ENCODE peak calls at places on chromosomes 4 and X, in five cellular contexts. W is right atrium auricular region, E is uterus, X is brain microvascular endothelial cell, F is tibial nerve. R is an unnamed sample.

GRCh38 chr4:56613101-56613862 is 67.8 kb downstream of the HOPX start:
- DNase-seq in W (no peak), E (no peak), X (peak; percentile 56), F (no peak), R (peak; percentile 85)

GRCh38 chr4:964346-965025 is 8.9 kb downstream of the DGKQ start:
- DNase-seq in W (no peak), E (no peak), X (no peak), F (no peak), R (no peak)

GRCh38 chr4:28723371-28723770 is 1862.7 kb downstream of the STIM2 start:
- DNase-seq in W (no peak), E (no peak), X (no peak), F (no peak), R (no peak)

GRCh38 chr4:10461091-10461849 is 4.0 kb upstream of the ZNF518B start:
- DNase-seq in W (no peak), E (peak; percentile 14), X (no peak), F (peak; percentile 10), R (peak; percentile 54)

GRCh38 chrX:132016628-132017430 is 6.3 kb upstream of the STK26 start:
- DNase-seq in W (no peak), E (no peak), X (no peak), F (no peak), R (no peak)

GRCh38 chr4:108810087-108810486 is 47.2 kb upstream of the ETNPPL start:
- DNase-seq in W (no peak), E (no peak), X (no peak), F (no peak), R (no peak)

GRCh38 chr4:141788169-141788915 is 152.0 kb downstream of the IL15 start:
- DNase-seq in W (no peak), E (no peak), X (peak; percentile 76), F (no peak), R (no peak)

GRCh38 chr4:162061214-162061613 is 102.6 kb downstream of the FSTL5 start:
- DNase-seq in W (no peak), E (no peak), X (peak; percentile 37), F (no peak), R (peak; percentile 43)

GRCh38 chrX:17374619-17375360 is at the start of gene NHS:
- DNase-seq in W (peak; percentile 63), E (peak; percentile 69), X (peak; percentile 56), F (peak; percentile 52), R (peak; percentile 76)

GRCh38 chrX:119729408-119730201 is 28.8 kb upstream of the SOWAHD start:
- DNase-seq in W (peak; percentile 72), E (peak; percentile 60), X (peak; percentile 59), F (peak; percentile 48), R (peak; percentile 58)

GRCh38 chr4:173538148-173538902 is 8.3 kb upstream of the HAND2 start:
- DNase-seq in W (no peak), E (no peak), X (no peak), F (no peak), R (no peak)

GRCh38 chrX:9555354-9555753 is 90.5 kb downstream of the TBL1X start:
- DNase-seq in W (no peak), E (no peak), X (no peak), F (no peak), R (no peak)

GRCh38 chr4:26049447-26049846 is 135.4 kb downstream of the SMIM20 start:
- DNase-seq in W (no peak), E (no peak), X (no peak), F (no peak), R (no peak)

GRCh38 chrX:128458888-128459287 is 406.7 kb upstream of the ACTRT1 start:
- DNase-seq in W (no peak), E (no peak), X (no peak), F (no peak), R (peak; percentile 59)

GRCh38 chr4:138097912-138098600 is 144.1 kb downstream of the SLC7A11 start:
- DNase-seq in W (no peak), E (no peak), X (no peak), F (no peak), R (no peak)

GRCh38 chr4:26104056-26104685 is 190.2 kb downstream of the SMIM20 start:
- DNase-seq in W (no peak), E (no peak), X (no peak), F (no peak), R (no peak)

GRCh38 chr4:181078236-181078635 is 1165.0 kb upstream of the TENM3 start:
- DNase-seq in W (no peak), E (no peak), X (peak; percentile 31), F (no peak), R (no peak)

GRCh38 chr4:39528056-39528465 is 822 bp upstream of the UGDH start:
- DNase-seq in W (peak; percentile 90), E (peak; percentile 83), X (peak; percentile 76), F (peak; percentile 78), R (no peak)

GRCh38 chr4:77232653-77233052 is 75.6 kb downstream of the CCNG2 start:
- DNase-seq in W (no peak), E (no peak), X (peak; percentile 14), F (no peak), R (peak; percentile 3)

GRCh38 chrX:40008841-40009461 is 88.8 kb downstream of the BCOR start:
- DNase-seq in W (no peak), E (peak; percentile 25), X (no peak), F (no peak), R (no peak)
- H3K4me3 ChIP-seq in W (peak overlapping the region; percentile 36), E (no peak overlapping the region), X (peak overlapping the region; percentile 27), F (no peak overlapping the region), R (no peak overlapping the region)

GRCh38 chr4:71550220-71551190 is 211.7 kb downstream of the SLC4A4 start:
- DNase-seq in W (no peak), E (no peak), X (peak; percentile 88), F (no peak), R (peak; percentile 72)
- TF ChIP-seq CTCF in W (no peak), E (no peak), X (peak; percentile 64), F (no peak), R (peak; percentile 30)

GRCh38 chr4:55125763-55126541 is 557 bp upstream of the KDR start:
- DNase-seq in W (no peak), E (peak; percentile 27), X (no peak), F (no peak), R (no peak)
- H3K4me3 ChIP-seq in W (peak overlapping the region; percentile 58), E (peak overlapping the region; percentile 54), X (peak overlapping the region; percentile 73), F (peak overlapping the region; percentile 25), R (peak overlapping the region; percentile 69)

DNA sequence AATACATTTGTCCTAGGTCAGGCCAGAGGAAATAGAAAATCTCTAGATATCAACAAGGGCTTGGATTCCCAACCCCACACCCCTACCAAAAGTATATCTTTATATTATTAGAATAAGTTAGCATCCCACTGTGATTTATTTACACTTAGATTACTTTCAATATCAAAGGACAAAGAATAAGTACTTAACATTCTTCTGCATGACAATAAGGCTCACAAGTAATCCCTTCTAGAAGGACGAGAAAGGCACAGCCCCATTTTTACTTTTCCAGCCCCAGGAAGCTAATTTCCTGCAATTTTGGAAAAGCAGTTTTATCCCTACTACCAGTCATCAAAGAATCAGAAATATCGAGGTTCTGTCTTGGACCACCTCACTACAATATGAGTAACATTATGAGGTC is 14.1 kb upstream of the SLITRK2 start:
- DNase-seq in W (no peak), E (no peak), X (no peak), F (no peak), R (no peak)
- TF ChIP-seq CTCF in W (no peak), E (no peak), X (no peak), F (no peak), R (no peak)

DNA sequence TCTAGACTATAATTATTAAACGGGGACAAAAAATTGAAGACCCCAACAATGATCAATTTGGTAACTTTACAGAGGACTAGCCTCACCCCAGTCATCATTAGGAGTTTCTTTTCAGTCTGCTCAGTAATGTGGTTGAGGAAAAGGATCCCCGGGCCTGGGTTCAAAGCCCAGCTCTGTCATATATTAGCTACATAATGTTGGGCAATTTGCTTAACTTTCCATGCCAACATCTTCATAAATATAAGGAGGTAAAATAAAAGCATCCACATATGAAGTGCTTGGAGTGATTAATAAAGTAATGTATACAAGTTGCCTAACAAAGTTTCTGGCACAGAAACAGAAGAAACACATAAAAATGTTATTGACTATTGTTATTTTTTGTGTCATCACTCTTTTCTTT is 53.4 kb upstream of the ANTXR2 start:
- DNase-seq in W (no peak), E (no peak), X (no peak), F (no peak), R (no peak)
- H3K4me3 ChIP-seq in W (no peak overlapping the region), E (no peak overlapping the region), X (no peak overlapping the region), F (no peak overlapping the region), R (no peak overlapping the region)

GRCh38 chrX:80246273-80246672 is 174.0 kb upstream of the TENT5D start:
- DNase-seq in W (no peak), E (no peak), X (no peak), F (no peak), R (no peak)
- TF ChIP-seq CTCF in W (no peak), E (no peak), X (no peak), F (no peak), R (no peak)

GRCh38 chr4:99822734-99823133 is 6.1 kb downstream of the DAPP1 start:
- DNase-seq in W (no peak), E (no peak), X (no peak), F (no peak), R (no peak)
- H3K4me3 ChIP-seq in W (no peak overlapping the region), E (no peak overlapping the region), X (no peak overlapping the region), F (no peak overlapping the region), R (no peak overlapping the region)

DNA sequence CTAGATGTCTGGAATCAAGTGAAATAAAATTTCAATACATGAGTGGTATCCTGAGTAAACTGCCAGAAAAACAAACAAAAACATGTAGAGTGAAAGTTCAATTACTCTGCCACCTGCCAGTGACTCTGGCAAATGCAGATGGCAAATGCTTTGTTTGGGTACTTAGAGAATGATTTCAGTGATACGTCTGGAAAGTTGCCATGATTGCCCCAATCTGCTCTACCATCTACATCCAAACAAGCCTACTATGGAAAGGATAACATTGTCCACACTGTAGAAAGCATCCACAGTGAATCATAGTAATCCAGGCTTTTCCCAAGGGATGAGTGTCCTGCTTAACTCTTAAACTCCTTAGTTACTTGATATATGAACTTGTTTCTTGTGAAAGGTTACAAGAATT is 3.4 kb downstream of the SPATA4 start:
- DNase-seq in W (no peak), E (no peak), X (no peak), F (no peak), R (peak; percentile 14)
- TF ChIP-seq CTCF in W (no peak), E (no peak), X (no peak), F (no peak), R (no peak)

R was measured in astrocyte of the spinal cord.